ENCODE peak calls at places on chromosomes 3 and 15, in seven cellular contexts. G is stimulated activated CD8-positive, alpha-beta memory T cell treated with anti-CD3 and anti-CD28 coated beads, Interleukin-12 subunit alpha, Interleukin-12 subunit beta, amount 100 ng/mL, for 1 hour; M is NCI-H1105 treated with DMSO at 0.1 percent for 48 hours; T is GM13977; Y is GM12878; U is progenitor cell of endocrine pancreas; N is AG09319. S is an unnamed sample.

GRCh38 chr15:52336530-52336929 is 40.9 kb upstream of the MYO5C start:
- DNase-seq in G (no peak), M (no peak), T (no peak), Y (no peak), U (no peak), N (no peak), S (no peak)

GRCh38 chr15:45457641-45458539 is 64.7 kb downstream of the SLC30A4 start:
- DNase-seq in G (peak; percentile 74), M (peak; percentile 54), T (peak; percentile 81), Y (peak; percentile 69), U (peak; percentile 77), N (peak; percentile 44), S (peak; percentile 82)

GRCh38 chr3:55402886-55403605 is 84.1 kb downstream of the WNT5A start:
- DNase-seq in G (no peak), M (no peak), T (no peak), Y (no peak), U (no peak), N (no peak), S (no peak)

GRCh38 chr3:32239638-32240550 is 1.4 kb downstream of the CMTM8 start:
- DNase-seq in G (peak; percentile 24), M (peak; percentile 17), T (peak; percentile 63), Y (no peak), U (peak; percentile 29), N (no peak), S (no peak)

GRCh38 chr3:187012609-187013051 is 82.3 kb downstream of the ST6GAL1 start:
- DNase-seq in G (no peak), M (no peak), T (no peak), Y (no peak), U (no peak), N (no peak), S (no peak)

GRCh38 chr15:75823860-75824613 is 19.2 kb upstream of the UBE2Q2 start:
- DNase-seq in G (no peak), M (no peak), T (no peak), Y (no peak), U (no peak), N (no peak), S (no peak)

GRCh38 chr3:157542711-157543485 is 39.7 kb upstream of the VEPH1 start:
- DNase-seq in G (no peak), M (no peak), T (no peak), Y (no peak), U (peak; percentile 25), N (no peak), S (no peak)

GRCh38 chr15:62089616-62090015 is 22.8 kb downstream of the C2CD4A start:
- DNase-seq in G (no peak), M (peak; percentile 83), T (no peak), Y (no peak), U (no peak), N (no peak), S (no peak)

GRCh38 chr15:89305395-89305794 is 29.2 kb downstream of the POLG start:
- DNase-seq in G (no peak), M (no peak), T (no peak), Y (no peak), U (no peak), N (no peak), S (no peak)

GRCh38 chr3:37862219-37862711 is 585 bp downstream of the CTDSPL start:
- DNase-seq in G (no peak), M (peak; percentile 5), T (peak; percentile 28), Y (no peak), U (peak; percentile 23), N (no peak), S (no peak)

GRCh38 chr3:17741621-17742091 is 775 bp downstream of the TBC1D5 start:
- DNase-seq in G (no peak), M (no peak), T (no peak), Y (no peak), U (no peak), N (no peak), S (no peak)

GRCh38 chr3:183310936-183311335 is 57.9 kb downstream of the B3GNT5 start:
- DNase-seq in G (no peak), M (no peak), T (no peak), Y (no peak), U (no peak), N (no peak), S (no peak)

GRCh38 chr3:37765591-37766219 is 96.0 kb upstream of the CTDSPL start:
- DNase-seq in G (no peak), M (no peak), T (no peak), Y (no peak), U (no peak), N (peak; percentile 14), S (no peak)

GRCh38 chr15:71167445-71168162 is 52.3 kb downstream of the THSD4 start:
- DNase-seq in G (no peak), M (no peak), T (no peak), Y (no peak), U (no peak), N (no peak), S (no peak)

GRCh38 chr3:33915796-33916589 is 117.6 kb downstream of the PDCD6IP start:
- DNase-seq in G (no peak), M (no peak), T (peak; percentile 16), Y (no peak), U (no peak), N (no peak), S (no peak)

GRCh38 chr15:68787609-68788264 is 33.0 kb downstream of the ANP32A start:
- DNase-seq in G (no peak), M (no peak), T (no peak), Y (no peak), U (no peak), N (no peak), S (no peak)

GRCh38 chr3:177753498-177754155 is 556.3 kb upstream of the TBL1XR1 start:
- DNase-seq in G (no peak), M (no peak), T (no peak), Y (no peak), U (no peak), N (no peak), S (no peak)

GRCh38 chr3:11672396-11672795 is 28.7 kb upstream of the VGLL4 start:
- DNase-seq in G (no peak), M (no peak), T (no peak), Y (no peak), U (no peak), N (no peak), S (no peak)

GRCh38 chr3:23341147-23341838 is 138.2 kb downstream of the UBE2E2 start:
- DNase-seq in G (no peak), M (no peak), T (peak; percentile 9), Y (peak; percentile 8), U (no peak), N (no peak), S (no peak)

GRCh38 chr15:63022663-63023062 is 19.9 kb upstream of the TPM1 start:
- DNase-seq in G (no peak), M (no peak), T (no peak), Y (no peak), U (no peak), N (no peak), S (no peak)

GRCh38 chr15:63595688-63596087 is 1.5 kb upstream of the FBXL22 start:
- DNase-seq in G (no peak), M (no peak), T (no peak), Y (no peak), U (no peak), N (no peak), S (no peak)

GRCh38 chr3:12990781-12991480 is 82.3 kb downstream of the IQSEC1 start:
- DNase-seq in G (no peak), M (no peak), T (no peak), Y (no peak), U (no peak), N (peak; percentile 15), S (no peak)

GRCh38 chr15:34721802-34722795 is 32.7 kb downstream of the GJD2 start:
- DNase-seq in G (no peak), M (peak; percentile 65), T (no peak), Y (no peak), U (no peak), N (peak; percentile 10), S (peak; percentile 14)

GRCh38 chr3:194689493-194689901 is 3.8 kb downstream of the FAM43A start:
- DNase-seq in G (no peak), M (no peak), T (peak; percentile 30), Y (no peak), U (no peak), N (peak; percentile 85), S (no peak)

GRCh38 chr3:88301273-88302002 is 151.7 kb downstream of the C3orf38 start:
- DNase-seq in G (no peak), M (peak; percentile 8), T (no peak), Y (no peak), U (no peak), N (no peak), S (no peak)

GRCh38 chr15:77584691-77585090 is 48.0 kb downstream of the LINGO1 start:
- DNase-seq in G (no peak), M (no peak), T (no peak), Y (no peak), U (no peak), N (no peak), S (no peak)

GRCh38 chr3:42868841-42869240 is 6.8 kb downstream of the CYP8B1 start:
- DNase-seq in G (no peak), M (no peak), T (no peak), Y (no peak), U (no peak), N (no peak), S (no peak)

GRCh38 chr3:38038447-38038911 is 529 bp upstream of the DLEC1 start:
- DNase-seq in G (peak; percentile 18), M (no peak), T (no peak), Y (no peak), U (no peak), N (no peak), S (no peak)

GRCh38 chr15:31869640-31870335 is 160.5 kb upstream of the CHRNA7 start:
- DNase-seq in G (no peak), M (peak; percentile 12), T (no peak), Y (no peak), U (no peak), N (no peak), S (no peak)

GRCh38 chr15:68807249-68807648 is 13.4 kb downstream of the ANP32A start:
- DNase-seq in G (no peak), M (no peak), T (no peak), Y (no peak), U (no peak), N (no peak), S (no peak)

GRCh38 chr3:184240384-184241140 is 8.2 kb downstream of the ALG3 start:
- DNase-seq in G (no peak), M (no peak), T (no peak), Y (no peak), U (no peak), N (no peak), S (no peak)

GRCh38 chr3:111874177-111874820 is 15.2 kb downstream of the PHLDB2 start:
- DNase-seq in G (no peak), M (no peak), T (no peak), Y (no peak), U (no peak), N (no peak), S (no peak)

GRCh38 chr3:146969356-146969755 is 364.2 kb upstream of the PLSCR5 start:
- DNase-seq in G (no peak), M (no peak), T (no peak), Y (no peak), U (no peak), N (no peak), S (no peak)

GRCh38 chr3:155619118-155619915 is 125.6 kb downstream of the PLCH1 start:
- DNase-seq in G (no peak), M (no peak), T (no peak), Y (no peak), U (no peak), N (no peak), S (no peak)

GRCh38 chr3:95123104-95123503 is 1060.2 kb downstream of the NSUN3 start:
- DNase-seq in G (no peak), M (no peak), T (no peak), Y (no peak), U (no peak), N (no peak), S (no peak)

GRCh38 chr3:150248116-150248864 is 159.8 kb upstream of the TSC22D2 start:
- DNase-seq in G (no peak), M (no peak), T (no peak), Y (no peak), U (no peak), N (no peak), S (no peak)

GRCh38 chr15:59360896-59361295 is 11.8 kb downstream of the MYO1E start:
- DNase-seq in G (no peak), M (no peak), T (no peak), Y (no peak), U (no peak), N (no peak), S (no peak)

GRCh38 chr15:52031542-52031941 is 12.5 kb downstream of the MAPK6 start:
- DNase-seq in G (no peak), M (no peak), T (no peak), Y (no peak), U (no peak), N (no peak), S (no peak)